ENCODE peak calls at places on chromosome 2, in seven cellular contexts. One of them, this sample, is unnamed.

GRCh38 chr2:105763076-105763475 is 18.4 kb downstream of the NCK2 start:
- DNase-seq in nephron progenitor cell: no peak
- DNase-seq in activated CD4-positive, alpha-beta T cell treated with anti-CD3 and anti-CD28 coated beads, Interleukin-2, amount 10 ng/mL, durations not matched to agents 7 days and 5 days: no peak
- DNase-seq in ovary: no peak
- DNase-seq in mucosa of gallbladder: no peak
- DNase-seq in NCI-H1436: no peak
- DNase-seq in HTR-8/SVneo: no peak
- DNase-seq in this sample: no peak

GRCh38 chr2:200797242-200797770 is 14.4 kb upstream of the BZW1 start:
- DNase-seq in mucosa of gallbladder: no peak
- DNase-seq in NCI-H1436: no peak
- DNase-seq in nephron progenitor cell: no peak
- DNase-seq in activated CD4-positive, alpha-beta T cell treated with anti-CD3 and anti-CD28 coated beads, Interleukin-2, amount 10 ng/mL, durations not matched to agents 7 days and 5 days: no peak
- DNase-seq in HTR-8/SVneo: no peak
- DNase-seq in ovary: peak
- DNase-seq in this sample: peak

GRCh38 chr2:8324164-8324848 is 357.6 kb upstream of the ID2 start:
- DNase-seq in activated CD4-positive, alpha-beta T cell treated with anti-CD3 and anti-CD28 coated beads, Interleukin-2, amount 10 ng/mL, durations not matched to agents 7 days and 5 days: no peak
- DNase-seq in nephron progenitor cell: no peak
- DNase-seq in mucosa of gallbladder: no peak
- DNase-seq in ovary: no peak
- DNase-seq in NCI-H1436: peak
- DNase-seq in HTR-8/SVneo: no peak
- DNase-seq in this sample: no peak

GRCh38 chr2:27095745-27096651 is 9.4 kb downstream of the KHK start:
- DNase-seq in mucosa of gallbladder: peak
- DNase-seq in HTR-8/SVneo: peak
- DNase-seq in activated CD4-positive, alpha-beta T cell treated with anti-CD3 and anti-CD28 coated beads, Interleukin-2, amount 10 ng/mL, durations not matched to agents 7 days and 5 days: peak
- DNase-seq in NCI-H1436: no peak
- DNase-seq in nephron progenitor cell: peak
- DNase-seq in ovary: peak
- DNase-seq in this sample: peak

GRCh38 chr2:2877427-2877826 is 500.2 kb downstream of the EIPR1 start:
- DNase-seq in NCI-H1436: no peak
- DNase-seq in nephron progenitor cell: no peak
- DNase-seq in HTR-8/SVneo: no peak
- DNase-seq in mucosa of gallbladder: no peak
- DNase-seq in activated CD4-positive, alpha-beta T cell treated with anti-CD3 and anti-CD28 coated beads, Interleukin-2, amount 10 ng/mL, durations not matched to agents 7 days and 5 days: no peak
- DNase-seq in ovary: no peak
- DNase-seq in this sample: no peak

GRCh38 chr2:226798422-226799210 is 1.0 kb downstream of the IRS1 start:
- DNase-seq in nephron progenitor cell: peak
- DNase-seq in ovary: peak
- DNase-seq in NCI-H1436: no peak
- DNase-seq in activated CD4-positive, alpha-beta T cell treated with anti-CD3 and anti-CD28 coated beads, Interleukin-2, amount 10 ng/mL, durations not matched to agents 7 days and 5 days: peak
- DNase-seq in HTR-8/SVneo: no peak
- DNase-seq in mucosa of gallbladder: peak
- DNase-seq in this sample: no peak

GRCh38 chr2:36596397-36596796 is 1.6 kb downstream of the FEZ2 start:
- DNase-seq in HTR-8/SVneo: no peak
- DNase-seq in ovary: no peak
- DNase-seq in NCI-H1436: no peak
- DNase-seq in mucosa of gallbladder: no peak
- DNase-seq in activated CD4-positive, alpha-beta T cell treated with anti-CD3 and anti-CD28 coated beads, Interleukin-2, amount 10 ng/mL, durations not matched to agents 7 days and 5 days: no peak
- DNase-seq in nephron progenitor cell: no peak
- DNase-seq in this sample: no peak

GRCh38 chr2:217429981-217430500 is 570.2 kb upstream of the TNP1 start:
- DNase-seq in activated CD4-positive, alpha-beta T cell treated with anti-CD3 and anti-CD28 coated beads, Interleukin-2, amount 10 ng/mL, durations not matched to agents 7 days and 5 days: no peak
- DNase-seq in HTR-8/SVneo: no peak
- DNase-seq in mucosa of gallbladder: no peak
- DNase-seq in NCI-H1436: no peak
- DNase-seq in ovary: no peak
- DNase-seq in nephron progenitor cell: no peak
- DNase-seq in this sample: no peak

GRCh38 chr2:120444691-120445240 is 98.8 kb downstream of the INHBB start:
- DNase-seq in mucosa of gallbladder: no peak
- DNase-seq in nephron progenitor cell: no peak
- DNase-seq in HTR-8/SVneo: no peak
- DNase-seq in activated CD4-positive, alpha-beta T cell treated with anti-CD3 and anti-CD28 coated beads, Interleukin-2, amount 10 ng/mL, durations not matched to agents 7 days and 5 days: no peak
- DNase-seq in ovary: no peak
- DNase-seq in NCI-H1436: no peak
- DNase-seq in this sample: no peak

GRCh38 chr2:218895758-218896500 is 15.3 kb downstream of the WNT10A start:
- DNase-seq in nephron progenitor cell: no peak
- DNase-seq in ovary: no peak
- DNase-seq in HTR-8/SVneo: no peak
- DNase-seq in NCI-H1436: no peak
- DNase-seq in activated CD4-positive, alpha-beta T cell treated with anti-CD3 and anti-CD28 coated beads, Interleukin-2, amount 10 ng/mL, durations not matched to agents 7 days and 5 days: no peak
- DNase-seq in mucosa of gallbladder: no peak
- DNase-seq in this sample: no peak

GRCh38 chr2:9235388-9236344 is 29.1 kb downstream of the ASAP2 start:
- DNase-seq in ovary: no peak
- DNase-seq in activated CD4-positive, alpha-beta T cell treated with anti-CD3 and anti-CD28 coated beads, Interleukin-2, amount 10 ng/mL, durations not matched to agents 7 days and 5 days: no peak
- DNase-seq in mucosa of gallbladder: no peak
- DNase-seq in HTR-8/SVneo: peak
- DNase-seq in nephron progenitor cell: peak
- DNase-seq in NCI-H1436: no peak
- DNase-seq in this sample: peak

GRCh38 chr2:239935789-239936758 is 89.1 kb downstream of the NDUFA10 start:
- DNase-seq in HTR-8/SVneo: no peak
- DNase-seq in nephron progenitor cell: no peak
- DNase-seq in NCI-H1436: no peak
- DNase-seq in activated CD4-positive, alpha-beta T cell treated with anti-CD3 and anti-CD28 coated beads, Interleukin-2, amount 10 ng/mL, durations not matched to agents 7 days and 5 days: no peak
- DNase-seq in mucosa of gallbladder: no peak
- DNase-seq in ovary: no peak
- DNase-seq in this sample: no peak

GRCh38 chr2:3785220-3785889 is 82.0 kb downstream of the DCDC2C start:
- DNase-seq in activated CD4-positive, alpha-beta T cell treated with anti-CD3 and anti-CD28 coated beads, Interleukin-2, amount 10 ng/mL, durations not matched to agents 7 days and 5 days: no peak
- DNase-seq in nephron progenitor cell: no peak
- DNase-seq in HTR-8/SVneo: no peak
- DNase-seq in ovary: no peak
- DNase-seq in mucosa of gallbladder: no peak
- DNase-seq in NCI-H1436: no peak
- DNase-seq in this sample: peak

GRCh38 chr2:62801814-62802524 is 96.5 kb downstream of the EHBP1 start:
- DNase-seq in nephron progenitor cell: no peak
- DNase-seq in activated CD4-positive, alpha-beta T cell treated with anti-CD3 and anti-CD28 coated beads, Interleukin-2, amount 10 ng/mL, durations not matched to agents 7 days and 5 days: peak
- DNase-seq in NCI-H1436: no peak
- DNase-seq in HTR-8/SVneo: no peak
- DNase-seq in ovary: no peak
- DNase-seq in mucosa of gallbladder: no peak
- DNase-seq in this sample: no peak

GRCh38 chr2:207202645-207203044 is 36.9 kb upstream of the KLF7 start:
- DNase-seq in activated CD4-positive, alpha-beta T cell treated with anti-CD3 and anti-CD28 coated beads, Interleukin-2, amount 10 ng/mL, durations not matched to agents 7 days and 5 days: peak
- DNase-seq in nephron progenitor cell: peak
- DNase-seq in ovary: no peak
- DNase-seq in HTR-8/SVneo: peak
- DNase-seq in mucosa of gallbladder: peak
- DNase-seq in NCI-H1436: no peak
- DNase-seq in this sample: peak

GRCh38 chr2:67414867-67415266 is 17.7 kb downstream of the ETAA1 start:
- DNase-seq in activated CD4-positive, alpha-beta T cell treated with anti-CD3 and anti-CD28 coated beads, Interleukin-2, amount 10 ng/mL, durations not matched to agents 7 days and 5 days: no peak
- DNase-seq in ovary: no peak
- DNase-seq in mucosa of gallbladder: no peak
- DNase-seq in HTR-8/SVneo: no peak
- DNase-seq in NCI-H1436: no peak
- DNase-seq in nephron progenitor cell: no peak
- DNase-seq in this sample: no peak

GRCh38 chr2:195009202-195009601 is 647.8 kb upstream of the SLC39A10 start:
- DNase-seq in mucosa of gallbladder: no peak
- DNase-seq in activated CD4-positive, alpha-beta T cell treated with anti-CD3 and anti-CD28 coated beads, Interleukin-2, amount 10 ng/mL, durations not matched to agents 7 days and 5 days: no peak
- DNase-seq in HTR-8/SVneo: no peak
- DNase-seq in nephron progenitor cell: no peak
- DNase-seq in NCI-H1436: no peak
- DNase-seq in ovary: no peak
- DNase-seq in this sample: no peak

GRCh38 chr2:220270506-220271070 is 643.2 kb downstream of the SLC4A3 start:
- DNase-seq in mucosa of gallbladder: no peak
- DNase-seq in NCI-H1436: no peak
- DNase-seq in activated CD4-positive, alpha-beta T cell treated with anti-CD3 and anti-CD28 coated beads, Interleukin-2, amount 10 ng/mL, durations not matched to agents 7 days and 5 days: no peak
- DNase-seq in nephron progenitor cell: no peak
- DNase-seq in HTR-8/SVneo: no peak
- DNase-seq in ovary: no peak
- DNase-seq in this sample: no peak